ENCODE peak calls at places on chromosome 6, in four cellular contexts. K is HCT116, H is HepG2, C is breast epithelium. G is an unnamed sample.

GRCh38 chr6:34260576-34261267 is 11.9 kb upstream of the SMIM29 start:
- DNase-seq in K (no peak), H (no peak), C (no peak), G (no peak)

GRCh38 chr6:11271228-11271627 is 38.8 kb upstream of the NEDD9 start:
- DNase-seq in K (no peak), H (no peak), C (no peak), G (no peak)

GRCh38 chr6:17224056-17224455 is 57.1 kb upstream of the RBM24 start:
- DNase-seq in K (no peak), H (no peak), C (no peak), G (no peak)

GRCh38 chr6:44161997-44162338 is 3.3 kb downstream of the CAPN11 start:
- DNase-seq in K (no peak), H (no peak), C (no peak), G (no peak)

GRCh38 chr6:132814716-132815570 is 574 bp downstream of the RPS12 start:
- DNase-seq in K (no peak), H (peak; percentile 19), C (no peak), G (no peak)

GRCh38 chr6:21323577-21323976 is 270.0 kb upstream of the SOX4 start:
- DNase-seq in K (no peak), H (no peak), C (no peak), G (no peak)

GRCh38 chr6:7112741-7113313 is 5.1 kb downstream of the RREB1 start:
- DNase-seq in K (no peak), H (peak; percentile 69), C (no peak), G (no peak)

GRCh38 chr6:36177166-36177565 is 19.4 kb upstream of the BRPF3 start:
- DNase-seq in K (no peak), H (no peak), C (no peak), G (no peak)

GRCh38 chr6:16543491-16543890 is 217.8 kb downstream of the ATXN1 start:
- DNase-seq in K (no peak), H (no peak), C (no peak), G (no peak)

GRCh38 chr6:160030103-160030502 is 61.2 kb downstream of the IGF2R start:
- DNase-seq in K (no peak), H (no peak), C (no peak), G (no peak)

GRCh38 chr6:83708970-83709747 is at the start of gene SNAP91:
- DNase-seq in K (no peak), H (no peak), C (no peak), G (no peak)

GRCh38 chr6:80488190-80488589 is 381.7 kb downstream of the BCKDHB start:
- DNase-seq in K (no peak), H (peak; percentile 31), C (no peak), G (no peak)

GRCh38 chr6:73262701-73263569 is at the start of gene KHDC1:
- DNase-seq in K (no peak), H (no peak), C (no peak), G (no peak)

GRCh38 chr6:6806793-6807518 is 218.4 kb downstream of the LY86 start:
- DNase-seq in K (no peak), H (no peak), C (no peak), G (no peak)

GRCh38 chr6:135117413-135117968 is 62.9 kb upstream of the HBS1L start:
- DNase-seq in K (no peak), H (no peak), C (no peak), G (no peak)

GRCh38 chr6:115896538-115897129 is 164.1 kb downstream of the FRK start:
- DNase-seq in K (peak; percentile 34), H (peak; percentile 14), C (no peak), G (no peak)

GRCh38 chr6:68716605-68717004 is 81.5 kb downstream of the ADGRB3 start:
- DNase-seq in K (no peak), H (no peak), C (no peak), G (no peak)

GRCh38 chr6:129749749-129750120 is 39.8 kb upstream of the ARHGAP18 start:
- DNase-seq in K (peak; percentile 82), H (no peak), C (no peak), G (no peak)

GRCh38 chr6:157652601-157653363 is 170.3 kb upstream of the SNX9 start:
- DNase-seq in K (no peak), H (no peak), C (peak; percentile 40), G (peak; percentile 61)

GRCh38 chr6:11324453-11325023 is 92.1 kb upstream of the NEDD9 start:
- DNase-seq in K (no peak), H (no peak), C (no peak), G (no peak)

GRCh38 chr6:39314273-39314790 is at the start of gene KCNK17:
- DNase-seq in K (no peak), H (no peak), C (no peak), G (no peak)

GRCh38 chr6:119346914-119347313 is 2.6 kb downstream of the MAN1A1 start:
- DNase-seq in K (no peak), H (no peak), C (no peak), G (no peak)
- TF ChIP-seq POLR2A in K (no peak), H (no peak), C (no peak), G (no peak)

GRCh38 chr6:54847799-54848597 is 1.4 kb downstream of the FAM83B start:
- DNase-seq in K (peak; percentile 32), H (no peak), C (no peak), G (no peak)

GRCh38 chr6:54850061-54850460 is 3.5 kb downstream of the FAM83B start:
- DNase-seq in K (no peak), H (no peak), C (no peak), G (no peak)

GRCh38 chr6:54846243-54846856 is at the start of gene FAM83B:
- DNase-seq in K (peak; percentile 61), H (no peak), C (peak; percentile 70), G (peak; percentile 80)

GRCh38 chr6:54846857-54847721 is 518 bp downstream of the FAM83B start:
- DNase-seq in K (no peak), H (no peak), C (no peak), G (no peak)
- H3K4me3 ChIP-seq in K (peak overlapping the region; percentile 89), H (no peak overlapping the region), C (peak overlapping the region; percentile 33), G (peak overlapping the region; percentile 60)

GRCh38 chr6:52617087-52617486 is 40.2 kb upstream of the TRAM2 start:
- DNase-seq in K (no peak), H (no peak), C (no peak), G (no peak)
- TF ChIP-seq POLR2AphosphoS5 in K (no peak), H (no peak), C (no peak), G (no peak)

DNA sequence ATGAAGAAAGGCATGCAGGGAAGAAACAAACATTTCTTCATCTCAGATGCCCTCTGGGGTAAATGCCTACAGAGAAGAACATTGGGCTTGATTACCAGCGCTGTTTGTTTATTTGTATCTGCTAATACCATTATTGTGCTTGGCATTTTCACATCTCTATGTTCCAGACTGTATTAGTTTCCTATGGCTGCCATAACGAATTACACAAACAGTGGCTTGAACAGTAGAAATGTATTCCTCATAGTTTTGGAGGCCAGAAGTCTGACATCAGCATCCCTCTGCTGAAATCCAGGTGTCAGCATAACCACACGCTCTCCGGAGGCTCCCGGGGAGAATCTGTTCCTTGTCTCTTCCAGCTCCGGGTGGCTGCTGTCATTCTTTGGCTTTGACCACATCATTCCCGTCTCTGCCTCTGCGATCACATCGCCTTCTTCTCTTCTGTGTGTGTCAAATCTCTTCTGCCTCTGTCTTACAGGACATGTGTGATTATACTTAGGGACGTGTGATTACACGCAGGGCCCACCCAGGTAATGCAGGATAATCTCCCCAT is 241.6 kb upstream of the SUPT3H start:
- DNase-seq in K (no peak), H (no peak), C (no peak), G (no peak)
- TF ChIP-seq POLR2A in K (no peak), H (no peak), C (no peak), G (no peak)

GRCh38 chr6:110813338-110813737 is 1.9 kb downstream of the CDK19 start:
- DNase-seq in K (no peak), H (no peak), C (no peak), G (no peak)
- H3K4me3 ChIP-seq in K (no peak overlapping the region), H (peak overlapping the region; percentile 92), C (no peak overlapping the region), G (no peak overlapping the region)

DNA sequence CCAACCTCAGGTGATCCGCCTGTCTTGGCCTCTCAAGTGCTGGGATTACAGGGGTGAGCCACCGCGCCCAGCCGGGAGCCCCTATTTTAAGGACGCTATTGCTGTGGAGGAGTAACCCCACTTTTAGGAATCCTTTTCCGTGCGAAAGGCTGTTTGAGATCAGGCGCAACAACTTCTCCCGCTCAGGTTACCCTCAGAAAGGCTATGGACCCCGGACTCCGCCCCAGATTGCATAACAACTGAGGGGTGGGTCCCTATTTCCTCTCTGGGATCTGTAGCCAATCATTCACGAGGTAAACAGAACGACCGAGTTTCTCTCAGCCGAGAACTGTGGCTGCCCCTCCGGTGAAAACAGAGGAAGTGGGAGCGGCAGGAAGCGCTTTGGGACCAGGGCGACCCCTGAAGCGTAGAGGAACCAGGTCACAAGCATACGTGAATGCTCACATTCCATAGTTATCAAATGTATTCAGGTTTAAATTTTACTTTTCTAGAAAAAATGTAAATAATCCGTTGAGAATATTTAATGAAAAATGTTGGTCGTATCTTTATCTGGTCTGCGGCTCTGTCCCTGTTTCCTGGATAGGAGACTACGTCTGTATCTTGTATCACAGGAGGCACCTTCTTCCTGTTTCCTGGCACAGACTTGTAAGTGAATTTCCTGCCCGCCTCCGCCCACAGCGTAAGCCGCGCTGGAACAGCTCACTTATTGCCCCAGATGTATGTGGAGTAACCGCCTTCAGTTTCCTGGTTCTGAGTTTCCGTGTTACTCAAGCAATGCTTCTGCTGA is 26.9 kb downstream of the HLA-E start:
- DNase-seq in K (peak; percentile 61), H (peak; percentile 95), C (peak; percentile 87), G (peak; percentile 96)
- TF ChIP-seq POLR2AphosphoS5 in K (peak; percentile 69), H (peak; percentile 94), C (peak; percentile 78), G (peak; percentile 80)

DNA sequence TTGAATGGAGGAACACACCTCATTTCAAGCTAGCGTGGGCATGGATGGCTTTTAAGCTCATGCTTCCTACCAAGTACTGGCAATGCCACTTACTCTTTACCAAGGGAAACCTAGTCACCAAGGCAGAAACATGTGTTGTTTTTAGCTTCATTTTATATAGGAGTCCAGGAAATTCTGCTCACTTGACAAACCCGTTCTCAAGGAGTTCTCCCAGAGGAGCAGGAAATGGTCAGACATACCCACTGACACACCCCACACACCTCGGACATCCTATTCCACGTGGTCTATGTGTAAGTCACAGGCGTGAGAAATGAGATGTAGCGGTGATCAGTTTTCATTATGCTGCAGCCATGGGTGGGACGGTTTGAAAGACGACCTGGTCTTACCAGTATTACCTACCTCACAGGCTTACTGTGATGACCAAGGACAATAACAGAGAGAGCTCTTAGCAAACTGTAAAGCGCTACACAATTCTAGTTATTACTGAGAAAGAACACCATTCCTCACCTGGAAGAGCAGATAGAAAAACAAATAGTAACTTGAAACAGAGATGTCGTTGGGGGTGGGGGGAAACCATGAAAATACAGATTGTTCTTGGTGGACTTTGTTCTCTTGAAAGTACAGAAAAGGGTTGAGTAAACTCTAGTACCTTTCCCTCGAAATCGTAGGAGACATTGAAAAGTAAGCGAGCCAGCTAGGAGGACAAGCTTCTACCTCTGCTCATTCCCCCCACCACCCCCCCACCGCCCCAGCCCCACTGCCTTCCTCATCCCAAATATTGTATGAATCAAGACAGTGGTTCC is 1.7 kb downstream of the CNKSR3 start:
- DNase-seq in K (no peak), H (peak; percentile 92), C (no peak), G (no peak)
- TF ChIP-seq POLR2A in K (no peak), H (peak; percentile 82), C (no peak), G (no peak)

DNA sequence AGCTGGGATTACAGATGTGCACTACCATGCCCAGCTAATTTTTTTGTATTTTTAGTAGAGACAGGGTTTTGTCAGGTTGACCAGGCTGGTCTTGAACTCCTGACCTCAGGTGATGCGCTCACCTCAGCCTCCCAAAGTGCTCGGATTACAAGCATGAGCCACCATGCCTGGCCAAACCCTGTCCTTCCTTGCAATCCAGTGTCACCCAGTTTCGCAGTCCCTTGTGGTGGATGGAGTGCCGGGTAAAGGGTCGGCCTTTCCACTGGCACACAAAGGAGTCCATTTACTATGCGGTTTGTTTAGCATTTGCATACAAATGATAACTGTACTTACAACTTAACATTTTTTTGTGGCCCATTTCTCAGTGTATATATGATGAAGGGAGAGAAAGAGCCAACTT is 99.3 kb upstream of the TIAM2 start:
- DNase-seq in K (no peak), H (no peak), C (no peak), G (no peak)
- H3K4me3 ChIP-seq in K (no peak overlapping the region), H (no peak overlapping the region), C (no peak overlapping the region), G (no peak overlapping the region)

GRCh38 chr6:54335871-54336270 is 27.6 kb downstream of the TINAG start:
- DNase-seq in K (peak; percentile 78), H (peak; percentile 1), C (no peak), G (no peak)
- TF ChIP-seq POLR2AphosphoS5 in K (peak; percentile 36), H (no peak), C (no peak), G (no peak)

G was measured in suprapubic skin.